ENCODE peak calls at places on chromosomes 3 and 15, in six cellular contexts. One of them, this sample, is unnamed.

GRCh38 chr15:55267401-55268053 is 22.1 kb downstream of the RAB27A start:
- DNase-seq in H1: no peak
- DNase-seq in OCI-LY7: no peak
- DNase-seq in AG04450: no peak
- DNase-seq in cardiac fibroblast: peak
- DNase-seq in transverse colon: peak
- DNase-seq in this sample: peak

GRCh38 chr15:66109826-66110225 is 143.7 kb downstream of the MEGF11 start:
- DNase-seq in H1: no peak
- DNase-seq in OCI-LY7: no peak
- DNase-seq in AG04450: no peak
- DNase-seq in cardiac fibroblast: no peak
- DNase-seq in transverse colon: no peak
- DNase-seq in this sample: no peak

GRCh38 chr3:52930748-52931147 is 33.4 kb upstream of the STIMATE start:
- DNase-seq in H1: no peak
- DNase-seq in OCI-LY7: peak
- DNase-seq in AG04450: no peak
- DNase-seq in cardiac fibroblast: no peak
- DNase-seq in transverse colon: no peak
- DNase-seq in this sample: no peak

GRCh38 chr3:181630873-181631272 is 80.9 kb upstream of the SOX2 start:
- DNase-seq in H1: no peak
- DNase-seq in OCI-LY7: no peak
- DNase-seq in AG04450: no peak
- DNase-seq in cardiac fibroblast: no peak
- DNase-seq in transverse colon: no peak
- DNase-seq in this sample: peak

GRCh38 chr15:79004336-79004735 is 59.5 kb upstream of the CTSH start:
- DNase-seq in H1: no peak
- DNase-seq in OCI-LY7: peak
- DNase-seq in AG04450: peak
- DNase-seq in cardiac fibroblast: peak
- DNase-seq in transverse colon: peak
- DNase-seq in this sample: peak

GRCh38 chr15:85858586-85859375 is 64.1 kb upstream of the KLHL25 start:
- DNase-seq in H1: peak
- DNase-seq in OCI-LY7: peak
- DNase-seq in AG04450: no peak
- DNase-seq in cardiac fibroblast: peak
- DNase-seq in transverse colon: peak
- DNase-seq in this sample: peak

GRCh38 chr15:67745059-67745993 is 80.0 kb upstream of the SKOR1 start:
- DNase-seq in H1: no peak
- DNase-seq in OCI-LY7: no peak
- DNase-seq in AG04450: no peak
- DNase-seq in cardiac fibroblast: peak
- DNase-seq in transverse colon: no peak
- DNase-seq in this sample: peak

GRCh38 chr15:60523056-60523455 is 44.1 kb upstream of the ICE2 start:
- DNase-seq in H1: no peak
- DNase-seq in OCI-LY7: no peak
- DNase-seq in AG04450: no peak
- DNase-seq in cardiac fibroblast: no peak
- DNase-seq in transverse colon: no peak
- DNase-seq in this sample: peak

GRCh38 chr15:72229076-72229946 is 1.7 kb downstream of the PKM start:
- DNase-seq in H1: no peak
- DNase-seq in OCI-LY7: peak
- DNase-seq in AG04450: no peak
- DNase-seq in cardiac fibroblast: peak
- DNase-seq in transverse colon: no peak
- DNase-seq in this sample: peak

GRCh38 chr3:186734095-186734494 is 16.9 kb downstream of the KNG1 start:
- DNase-seq in H1: no peak
- DNase-seq in OCI-LY7: no peak
- DNase-seq in AG04450: no peak
- DNase-seq in cardiac fibroblast: no peak
- DNase-seq in transverse colon: no peak
- DNase-seq in this sample: no peak

GRCh38 chr3:117455782-117456181 is 746.2 kb downstream of the TUSC7 start:
- DNase-seq in H1: no peak
- DNase-seq in OCI-LY7: no peak
- DNase-seq in AG04450: no peak
- DNase-seq in cardiac fibroblast: no peak
- DNase-seq in transverse colon: no peak
- DNase-seq in this sample: no peak

GRCh38 chr3:150830094-150830681 is 67.2 kb upstream of the SIAH2 start:
- DNase-seq in H1: no peak
- DNase-seq in OCI-LY7: peak
- DNase-seq in AG04450: no peak
- DNase-seq in cardiac fibroblast: no peak
- DNase-seq in transverse colon: no peak
- DNase-seq in this sample: peak

GRCh38 chr3:138670409-138670808 is 61.8 kb downstream of the FAIM start:
- DNase-seq in H1: no peak
- DNase-seq in OCI-LY7: no peak
- DNase-seq in AG04450: no peak
- DNase-seq in cardiac fibroblast: no peak
- DNase-seq in transverse colon: no peak
- DNase-seq in this sample: no peak

GRCh38 chr3:114860526-114860925 is 286.6 kb downstream of the ZBTB20 start:
- DNase-seq in H1: no peak
- DNase-seq in OCI-LY7: no peak
- DNase-seq in AG04450: no peak
- DNase-seq in cardiac fibroblast: no peak
- DNase-seq in transverse colon: no peak
- DNase-seq in this sample: no peak

GRCh38 chr15:65286704-65287514 is at the start of gene PARP16:
- DNase-seq in H1: peak
- DNase-seq in OCI-LY7: peak
- DNase-seq in AG04450: peak
- DNase-seq in cardiac fibroblast: peak
- DNase-seq in transverse colon: peak
- DNase-seq in this sample: peak

GRCh38 chr3:107855710-107856109 is 235.1 kb downstream of the CD47 start:
- DNase-seq in H1: no peak
- DNase-seq in OCI-LY7: peak
- DNase-seq in AG04450: no peak
- DNase-seq in cardiac fibroblast: peak
- DNase-seq in transverse colon: no peak
- DNase-seq in this sample: peak

GRCh38 chr15:90000175-90000923 is 775 bp upstream of the ZNF710 start:
- DNase-seq in H1: peak
- DNase-seq in OCI-LY7: peak
- DNase-seq in AG04450: no peak
- DNase-seq in cardiac fibroblast: peak
- DNase-seq in transverse colon: peak
- DNase-seq in this sample: peak

GRCh38 chr3:172647823-172648222 is 63.0 kb downstream of the NCEH1 start:
- DNase-seq in H1: no peak
- DNase-seq in OCI-LY7: no peak
- DNase-seq in AG04450: no peak
- DNase-seq in cardiac fibroblast: no peak
- DNase-seq in transverse colon: no peak
- DNase-seq in this sample: no peak

GRCh38 chr15:51390932-51391432 is 49.5 kb downstream of the GLDN start:
- DNase-seq in H1: peak
- DNase-seq in OCI-LY7: no peak
- DNase-seq in AG04450: no peak
- DNase-seq in cardiac fibroblast: no peak
- DNase-seq in transverse colon: no peak
- DNase-seq in this sample: no peak
- TF ChIP-seq CTCF in H1: no peak
- TF ChIP-seq CTCF in OCI-LY7: no peak
- TF ChIP-seq CTCF in AG04450: no peak
- TF ChIP-seq CTCF in cardiac fibroblast: no peak
- TF ChIP-seq CTCF in transverse colon: no peak
- TF ChIP-seq CTCF in this sample: no peak

GRCh38 chr3:51706021-51706485 is 815 bp upstream of the GRM2 start:
- DNase-seq in H1: no peak
- DNase-seq in OCI-LY7: no peak
- DNase-seq in AG04450: no peak
- DNase-seq in cardiac fibroblast: no peak
- DNase-seq in transverse colon: no peak
- DNase-seq in this sample: no peak

GRCh38 chr3:51705276-51706020 is 1.4 kb upstream of the GRM2 start:
- DNase-seq in H1: no peak
- DNase-seq in OCI-LY7: no peak
- DNase-seq in AG04450: no peak
- DNase-seq in cardiac fibroblast: no peak
- DNase-seq in transverse colon: no peak
- DNase-seq in this sample: no peak

GRCh38 chr3:51708216-51708845 is 1.5 kb downstream of the GRM2 start:
- DNase-seq in H1: no peak
- DNase-seq in OCI-LY7: no peak
- DNase-seq in AG04450: no peak
- DNase-seq in cardiac fibroblast: no peak
- DNase-seq in transverse colon: peak
- DNase-seq in this sample: no peak

GRCh38 chr3:51709004-51709420 is 2.1 kb downstream of the GRM2 start:
- DNase-seq in H1: no peak
- DNase-seq in OCI-LY7: no peak
- DNase-seq in AG04450: no peak
- DNase-seq in cardiac fibroblast: no peak
- DNase-seq in transverse colon: peak
- DNase-seq in this sample: no peak

GRCh38 chr3:51706788-51707731 is at the start of gene GRM2:
- DNase-seq in H1: peak
- DNase-seq in OCI-LY7: no peak
- DNase-seq in AG04450: peak
- DNase-seq in cardiac fibroblast: peak
- DNase-seq in transverse colon: peak
- DNase-seq in this sample: peak
- H3K4me3 ChIP-seq in H1: peak
- H3K4me3 ChIP-seq in OCI-LY7: no peak
- H3K4me3 ChIP-seq in AG04450: peak
- H3K4me3 ChIP-seq in cardiac fibroblast: peak
- H3K4me3 ChIP-seq in transverse colon: peak
- H3K4me3 ChIP-seq in this sample: peak

GRCh38 chr3:115861166-115861733 is 237.9 kb downstream of the GAP43 start:
- DNase-seq in H1: no peak
- DNase-seq in OCI-LY7: no peak
- DNase-seq in AG04450: no peak
- DNase-seq in cardiac fibroblast: no peak
- DNase-seq in transverse colon: no peak
- DNase-seq in this sample: no peak
- TF ChIP-seq CTCF in H1: no peak
- TF ChIP-seq CTCF in OCI-LY7: peak
- TF ChIP-seq CTCF in AG04450: no peak
- TF ChIP-seq CTCF in cardiac fibroblast: no peak
- TF ChIP-seq CTCF in transverse colon: no peak
- TF ChIP-seq CTCF in this sample: peak

DNA sequence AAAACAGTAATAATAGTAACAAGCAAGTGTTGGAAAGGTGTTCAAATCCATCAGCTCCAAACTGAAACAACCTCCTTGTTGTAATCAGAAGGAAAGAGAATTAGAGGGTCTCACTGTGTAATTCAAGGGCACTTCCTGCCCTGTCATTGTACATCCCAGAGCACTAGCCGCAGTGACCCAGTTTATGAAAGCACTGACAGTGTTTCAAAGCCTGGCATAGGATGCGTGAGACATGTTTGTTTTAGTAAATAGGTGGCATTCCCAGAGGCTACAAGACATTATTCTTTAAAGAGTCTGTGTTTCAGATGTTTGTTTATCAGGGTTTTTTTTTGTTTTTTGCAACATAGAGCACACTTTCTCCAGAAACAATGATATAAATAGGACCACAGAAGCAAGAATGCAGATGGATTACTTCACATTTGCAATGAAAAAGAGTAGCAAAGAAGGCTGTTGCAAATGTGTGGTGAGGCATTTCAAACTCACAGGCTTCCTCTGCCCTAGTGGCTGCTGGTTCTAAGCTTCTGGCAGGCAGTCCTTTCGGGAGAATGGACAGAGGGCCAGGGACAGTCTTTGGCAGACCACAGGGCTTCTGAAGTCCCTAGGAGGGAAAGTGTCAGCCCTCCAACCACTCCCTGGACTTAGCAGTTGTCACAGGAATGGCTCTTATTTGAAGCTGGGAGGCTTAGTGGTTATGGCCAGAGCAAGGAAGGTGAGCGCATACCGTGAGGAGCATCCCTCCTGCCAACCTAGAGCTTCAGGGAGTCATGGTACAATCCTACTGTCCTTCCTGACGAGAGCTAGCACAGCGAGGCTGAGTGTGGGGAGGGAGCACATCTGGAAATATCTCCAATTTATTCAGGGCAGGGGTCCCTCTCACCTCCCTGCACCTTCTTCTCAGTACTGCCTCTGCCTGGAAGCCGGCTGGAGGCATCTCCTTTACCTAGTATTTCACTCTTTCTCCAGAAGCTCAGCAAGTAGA is 31.4 kb upstream of the TIPARP start:
- DNase-seq in H1: no peak
- DNase-seq in OCI-LY7: no peak
- DNase-seq in AG04450: no peak
- DNase-seq in cardiac fibroblast: no peak
- DNase-seq in transverse colon: no peak
- DNase-seq in this sample: no peak
- H3K4me3 ChIP-seq in H1: no peak
- H3K4me3 ChIP-seq in OCI-LY7: no peak
- H3K4me3 ChIP-seq in AG04450: no peak
- H3K4me3 ChIP-seq in cardiac fibroblast: peak
- H3K4me3 ChIP-seq in transverse colon: no peak
- H3K4me3 ChIP-seq in this sample: no peak

GRCh38 chr3:155771126-155771525 is 26.3 kb upstream of the PLCH1 start:
- DNase-seq in H1: no peak
- DNase-seq in OCI-LY7: no peak
- DNase-seq in AG04450: no peak
- DNase-seq in cardiac fibroblast: no peak
- DNase-seq in transverse colon: no peak
- DNase-seq in this sample: no peak
- TF ChIP-seq CTCF in H1: no peak
- TF ChIP-seq CTCF in OCI-LY7: no peak
- TF ChIP-seq CTCF in AG04450: no peak
- TF ChIP-seq CTCF in cardiac fibroblast: no peak
- TF ChIP-seq CTCF in transverse colon: no peak
- TF ChIP-seq CTCF in this sample: no peak

GRCh38 chr3:197028711-197029510 is 706 bp downstream of the MELTF start:
- DNase-seq in H1: peak
- DNase-seq in OCI-LY7: peak
- DNase-seq in AG04450: no peak
- DNase-seq in cardiac fibroblast: no peak
- DNase-seq in transverse colon: peak
- DNase-seq in this sample: no peak

GRCh38 chr3:197027151-197027895 is 2.3 kb downstream of the MELTF start:
- DNase-seq in H1: peak
- DNase-seq in OCI-LY7: no peak
- DNase-seq in AG04450: no peak
- DNase-seq in cardiac fibroblast: no peak
- DNase-seq in transverse colon: no peak
- DNase-seq in this sample: no peak

GRCh38 chr3:197026481-197026866 is 3.1 kb downstream of the MELTF start:
- DNase-seq in H1: peak
- DNase-seq in OCI-LY7: no peak
- DNase-seq in AG04450: no peak
- DNase-seq in cardiac fibroblast: no peak
- DNase-seq in transverse colon: no peak
- DNase-seq in this sample: no peak

GRCh38 chr3:197029511-197030167 is at the start of gene MELTF:
- DNase-seq in H1: peak
- DNase-seq in OCI-LY7: peak
- DNase-seq in AG04450: peak
- DNase-seq in cardiac fibroblast: peak
- DNase-seq in transverse colon: peak
- DNase-seq in this sample: peak

GRCh38 chr3:197027896-197028710 is 1.5 kb downstream of the MELTF start:
- DNase-seq in H1: peak
- DNase-seq in OCI-LY7: no peak
- DNase-seq in AG04450: no peak
- DNase-seq in cardiac fibroblast: no peak
- DNase-seq in transverse colon: no peak
- DNase-seq in this sample: no peak
- H3K4me3 ChIP-seq in H1: no peak
- H3K4me3 ChIP-seq in OCI-LY7: peak
- H3K4me3 ChIP-seq in AG04450: no peak
- H3K4me3 ChIP-seq in cardiac fibroblast: peak
- H3K4me3 ChIP-seq in transverse colon: no peak
- H3K4me3 ChIP-seq in this sample: peak